ENCODE peak calls at places on chromosome 18, in eight cellular contexts. One of them, this sample, is unnamed.

GRCh38 chr18:28729321-28729720 is 552.4 kb upstream of the CDH2 start:
- DNase-seq in PC-3: peak; percentile 56
- DNase-seq in HCT116: no peak
- DNase-seq in SK-N-SH: no peak
- DNase-seq in OCI-LY7: no peak
- DNase-seq in hepatocyte: no peak
- DNase-seq in MM.1S: no peak
- DNase-seq in GM23248: peak; percentile 72
- DNase-seq in this sample: no peak

GRCh38 chr18:75210274-75211001 is at the start of gene TSHZ1:
- DNase-seq in SK-N-SH: peak; percentile 79
- DNase-seq in hepatocyte: peak; percentile 88
- DNase-seq in MM.1S: peak; percentile 86
- DNase-seq in GM23248: peak; percentile 92
- DNase-seq in PC-3: peak; percentile 82
- DNase-seq in OCI-LY7: peak; percentile 76
- DNase-seq in HCT116: peak; percentile 72
- DNase-seq in this sample: peak; percentile 80

GRCh38 chr18:39951321-39951720 is 2003.7 kb upstream of the PIK3C3 start:
- DNase-seq in HCT116: no peak
- DNase-seq in OCI-LY7: no peak
- DNase-seq in GM23248: peak; percentile 72
- DNase-seq in hepatocyte: no peak
- DNase-seq in PC-3: peak; percentile 14
- DNase-seq in MM.1S: no peak
- DNase-seq in SK-N-SH: no peak
- DNase-seq in this sample: no peak

GRCh38 chr18:57797209-57797651 is 5.9 kb downstream of the ATP8B1 start:
- DNase-seq in GM23248: no peak
- DNase-seq in HCT116: no peak
- DNase-seq in PC-3: peak; percentile 62
- DNase-seq in OCI-LY7: no peak
- DNase-seq in MM.1S: no peak
- DNase-seq in hepatocyte: peak; percentile 84
- DNase-seq in SK-N-SH: no peak
- DNase-seq in this sample: no peak

GRCh38 chr18:76489081-76489480 is 6.0 kb downstream of the ZNF516 start:
- DNase-seq in hepatocyte: no peak
- DNase-seq in HCT116: no peak
- DNase-seq in MM.1S: no peak
- DNase-seq in OCI-LY7: no peak
- DNase-seq in PC-3: no peak
- DNase-seq in SK-N-SH: no peak
- DNase-seq in GM23248: no peak
- DNase-seq in this sample: no peak

GRCh38 chr18:66792466-66792865 is 188.6 kb upstream of the CDH19 start:
- DNase-seq in hepatocyte: no peak
- DNase-seq in OCI-LY7: no peak
- DNase-seq in GM23248: no peak
- DNase-seq in SK-N-SH: no peak
- DNase-seq in PC-3: no peak
- DNase-seq in MM.1S: no peak
- DNase-seq in HCT116: no peak
- DNase-seq in this sample: no peak

GRCh38 chr18:4181882-4182568 is 273.1 kb downstream of the DLGAP1 start:
- DNase-seq in PC-3: no peak
- DNase-seq in HCT116: no peak
- DNase-seq in MM.1S: no peak
- DNase-seq in GM23248: no peak
- DNase-seq in SK-N-SH: no peak
- DNase-seq in hepatocyte: peak; percentile 46
- DNase-seq in OCI-LY7: no peak
- DNase-seq in this sample: peak; percentile 86

GRCh38 chr18:50313031-50313607 is 25.6 kb upstream of the CXXC1 start:
- DNase-seq in HCT116: no peak
- DNase-seq in MM.1S: no peak
- DNase-seq in hepatocyte: no peak
- DNase-seq in PC-3: no peak
- DNase-seq in OCI-LY7: peak; percentile 37
- DNase-seq in GM23248: peak; percentile 18
- DNase-seq in SK-N-SH: no peak
- DNase-seq in this sample: no peak

GRCh38 chr18:32870611-32871010 is 97.8 kb upstream of the KLHL14 start:
- DNase-seq in PC-3: no peak
- DNase-seq in OCI-LY7: no peak
- DNase-seq in hepatocyte: no peak
- DNase-seq in HCT116: no peak
- DNase-seq in GM23248: no peak
- DNase-seq in MM.1S: no peak
- DNase-seq in SK-N-SH: no peak
- DNase-seq in this sample: no peak

GRCh38 chr18:22132763-22133162 is 36.6 kb upstream of the GATA6 start:
- DNase-seq in GM23248: no peak
- DNase-seq in HCT116: no peak
- DNase-seq in hepatocyte: no peak
- DNase-seq in PC-3: no peak
- DNase-seq in OCI-LY7: no peak
- DNase-seq in MM.1S: no peak
- DNase-seq in SK-N-SH: no peak
- DNase-seq in this sample: no peak

GRCh38 chr18:9513971-9514512 is 38.7 kb downstream of the RALBP1 start:
- DNase-seq in PC-3: peak; percentile 97
- DNase-seq in OCI-LY7: no peak
- DNase-seq in GM23248: peak; percentile 69
- DNase-seq in MM.1S: no peak
- DNase-seq in hepatocyte: no peak
- DNase-seq in SK-N-SH: no peak
- DNase-seq in HCT116: no peak
- DNase-seq in this sample: no peak

GRCh38 chr18:75752864-75753263 is 325.4 kb upstream of the SMIM21 start:
- DNase-seq in HCT116: no peak
- DNase-seq in PC-3: no peak
- DNase-seq in OCI-LY7: no peak
- DNase-seq in hepatocyte: no peak
- DNase-seq in MM.1S: no peak
- DNase-seq in SK-N-SH: no peak
- DNase-seq in GM23248: no peak
- DNase-seq in this sample: no peak

GRCh38 chr18:77676901-77677300 is 427.3 kb downstream of the GALR1 start:
- DNase-seq in HCT116: no peak
- DNase-seq in hepatocyte: no peak
- DNase-seq in OCI-LY7: no peak
- DNase-seq in MM.1S: no peak
- DNase-seq in SK-N-SH: no peak
- DNase-seq in PC-3: no peak
- DNase-seq in GM23248: no peak
- DNase-seq in this sample: peak; percentile 59

GRCh38 chr18:41395695-41396094 is 559.3 kb upstream of the PIK3C3 start:
- DNase-seq in hepatocyte: peak; percentile 41
- DNase-seq in HCT116: no peak
- DNase-seq in PC-3: peak; percentile 73
- DNase-seq in GM23248: no peak
- DNase-seq in OCI-LY7: no peak
- DNase-seq in MM.1S: no peak
- DNase-seq in SK-N-SH: no peak
- DNase-seq in this sample: no peak

GRCh38 chr18:7902399-7902839 is 335.3 kb downstream of the PTPRM start:
- DNase-seq in hepatocyte: peak; percentile 42
- DNase-seq in MM.1S: no peak
- DNase-seq in OCI-LY7: no peak
- DNase-seq in SK-N-SH: no peak
- DNase-seq in HCT116: no peak
- DNase-seq in PC-3: no peak
- DNase-seq in GM23248: peak; percentile 34
- DNase-seq in this sample: peak; percentile 11

GRCh38 chr18:24398515-24398914 is 891 bp upstream of the OSBPL1A start:
- DNase-seq in MM.1S: no peak
- DNase-seq in PC-3: peak; percentile 43
- DNase-seq in hepatocyte: peak; percentile 19
- DNase-seq in SK-N-SH: no peak
- DNase-seq in GM23248: peak; percentile 76
- DNase-seq in HCT116: peak; percentile 45
- DNase-seq in OCI-LY7: no peak
- DNase-seq in this sample: peak; percentile 39

GRCh38 chr18:31661965-31662364 is 22.4 kb downstream of the B4GALT6 start:
- DNase-seq in GM23248: peak; percentile 57
- DNase-seq in OCI-LY7: no peak
- DNase-seq in hepatocyte: no peak
- DNase-seq in PC-3: peak; percentile 68
- DNase-seq in SK-N-SH: no peak
- DNase-seq in HCT116: no peak
- DNase-seq in MM.1S: no peak
- DNase-seq in this sample: no peak

GRCh38 chr18:75433098-75433497 is 5.6 kb upstream of the SMIM21 start:
- DNase-seq in PC-3: no peak
- DNase-seq in MM.1S: no peak
- DNase-seq in SK-N-SH: no peak
- DNase-seq in OCI-LY7: no peak
- DNase-seq in GM23248: no peak
- DNase-seq in HCT116: no peak
- DNase-seq in hepatocyte: no peak
- DNase-seq in this sample: peak; percentile 33

GRCh38 chr18:13108330-13108729 is 110.2 kb upstream of the LDLRAD4 start:
- DNase-seq in SK-N-SH: no peak
- DNase-seq in GM23248: no peak
- DNase-seq in HCT116: no peak
- DNase-seq in MM.1S: no peak
- DNase-seq in hepatocyte: no peak
- DNase-seq in OCI-LY7: no peak
- DNase-seq in PC-3: no peak
- DNase-seq in this sample: no peak

GRCh38 chr18:11909597-11910026 is 1.5 kb upstream of the MPPE1 start:
- DNase-seq in GM23248: peak; percentile 81
- DNase-seq in HCT116: no peak
- DNase-seq in hepatocyte: peak; percentile 37
- DNase-seq in SK-N-SH: no peak
- DNase-seq in MM.1S: peak; percentile 24
- DNase-seq in OCI-LY7: no peak
- DNase-seq in PC-3: peak; percentile 49
- DNase-seq in this sample: no peak
- TF ChIP-seq EZH2phosphoT487 in GM23248: no peak
- TF ChIP-seq EZH2phosphoT487 in HCT116: no peak
- TF ChIP-seq EZH2phosphoT487 in hepatocyte: no peak
- TF ChIP-seq EZH2phosphoT487 in SK-N-SH: no peak
- TF ChIP-seq EZH2phosphoT487 in MM.1S: no peak
- TF ChIP-seq EZH2phosphoT487 in OCI-LY7: no peak
- TF ChIP-seq EZH2phosphoT487 in PC-3: no peak
- TF ChIP-seq EZH2phosphoT487 in this sample: no peak

GRCh38 chr18:79963658-79964329 is 649 bp upstream of the HSBP1L1 start:
- DNase-seq in PC-3: no peak
- DNase-seq in hepatocyte: no peak
- DNase-seq in GM23248: no peak
- DNase-seq in SK-N-SH: no peak
- DNase-seq in OCI-LY7: no peak
- DNase-seq in HCT116: no peak
- DNase-seq in MM.1S: no peak
- DNase-seq in this sample: no peak
- H2AFZ ChIP-seq in PC-3: peak overlapping the region; percentile 65
- H2AFZ ChIP-seq in hepatocyte: no peak overlapping the region
- H2AFZ ChIP-seq in GM23248: peak overlapping the region; percentile 71
- H2AFZ ChIP-seq in SK-N-SH: no peak overlapping the region
- H2AFZ ChIP-seq in OCI-LY7: no peak overlapping the region
- H2AFZ ChIP-seq in HCT116: no peak overlapping the region
- H2AFZ ChIP-seq in MM.1S: peak overlapping the region; percentile 53
- H2AFZ ChIP-seq in this sample: no peak overlapping the region

DNA sequence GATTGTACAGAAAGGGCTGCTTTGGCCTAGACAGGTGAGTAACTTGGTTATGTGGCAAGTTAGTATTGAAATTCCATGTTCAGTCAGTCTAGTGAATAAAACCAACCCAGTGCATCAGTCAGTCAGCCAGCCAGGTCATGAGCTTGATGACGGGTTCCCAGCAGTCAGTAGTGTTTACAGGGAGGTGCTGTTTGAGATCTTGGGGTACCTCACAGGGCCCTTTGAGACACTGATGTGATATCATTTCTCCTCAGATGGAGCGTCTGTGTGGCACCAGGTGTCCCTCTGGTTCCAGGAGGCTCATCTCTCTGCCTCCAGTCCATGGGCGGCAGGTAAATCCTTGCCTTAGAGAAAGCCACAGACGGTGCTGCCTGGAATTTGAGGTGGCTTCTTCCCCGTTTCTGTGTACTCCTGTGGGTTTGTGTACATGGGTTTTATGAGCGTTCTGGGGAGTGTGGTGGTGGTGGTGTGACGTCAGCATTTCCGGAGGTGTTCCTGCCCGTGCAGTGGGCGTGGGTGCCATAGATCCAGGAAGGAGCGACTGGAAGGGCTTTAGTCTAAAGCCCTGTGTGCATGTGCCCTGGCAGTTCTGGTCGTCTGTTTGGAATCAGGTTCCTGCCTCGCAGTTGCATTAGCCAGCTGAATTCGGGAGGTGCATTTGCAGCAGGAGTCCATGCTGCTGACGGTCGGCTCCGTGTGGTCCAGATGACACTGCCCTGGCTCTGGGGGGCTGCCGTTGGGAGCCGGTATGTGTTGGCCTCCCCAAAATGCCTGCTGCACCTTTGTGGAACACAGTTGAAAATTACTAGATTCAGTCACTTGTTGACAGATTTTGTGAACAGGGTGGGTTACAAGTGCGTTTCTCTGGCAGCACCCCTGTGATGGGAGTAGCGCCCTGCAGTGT is 2.1 kb downstream of the CTDP1 start:
- DNase-seq in OCI-LY7: no peak
- DNase-seq in SK-N-SH: no peak
- DNase-seq in MM.1S: no peak
- DNase-seq in HCT116: no peak
- DNase-seq in GM23248: peak; percentile 3
- DNase-seq in PC-3: peak; percentile 15
- DNase-seq in hepatocyte: no peak
- DNase-seq in this sample: no peak
- TF ChIP-seq EZH2phosphoT487 in OCI-LY7: no peak
- TF ChIP-seq EZH2phosphoT487 in SK-N-SH: no peak
- TF ChIP-seq EZH2phosphoT487 in MM.1S: no peak
- TF ChIP-seq EZH2phosphoT487 in HCT116: no peak
- TF ChIP-seq EZH2phosphoT487 in GM23248: no peak
- TF ChIP-seq EZH2phosphoT487 in PC-3: no peak
- TF ChIP-seq EZH2phosphoT487 in hepatocyte: no peak
- TF ChIP-seq EZH2phosphoT487 in this sample: no peak

GRCh38 chr18:48376406-48376805 is 32.8 kb downstream of the ZBTB7C start:
- DNase-seq in hepatocyte: no peak
- DNase-seq in HCT116: no peak
- DNase-seq in GM23248: no peak
- DNase-seq in OCI-LY7: no peak
- DNase-seq in PC-3: no peak
- DNase-seq in MM.1S: no peak
- DNase-seq in SK-N-SH: peak; percentile 58
- DNase-seq in this sample: peak; percentile 46

GRCh38 chr18:48375150-48375790 is 33.9 kb downstream of the ZBTB7C start:
- DNase-seq in SK-N-SH: peak; percentile 39
- DNase-seq in HCT116: no peak
- DNase-seq in GM23248: no peak
- DNase-seq in hepatocyte: no peak
- DNase-seq in PC-3: no peak
- DNase-seq in MM.1S: no peak
- DNase-seq in OCI-LY7: no peak
- DNase-seq in this sample: no peak

GRCh38 chr18:48371854-48372598 is 37.2 kb downstream of the ZBTB7C start:
- DNase-seq in MM.1S: no peak
- DNase-seq in HCT116: no peak
- DNase-seq in hepatocyte: no peak
- DNase-seq in SK-N-SH: no peak
- DNase-seq in PC-3: no peak
- DNase-seq in GM23248: no peak
- DNase-seq in OCI-LY7: no peak
- DNase-seq in this sample: no peak

GRCh38 chr18:48376934-48377333 is 32.2 kb downstream of the ZBTB7C start:
- DNase-seq in MM.1S: no peak
- DNase-seq in PC-3: no peak
- DNase-seq in hepatocyte: no peak
- DNase-seq in SK-N-SH: no peak
- DNase-seq in HCT116: no peak
- DNase-seq in GM23248: no peak
- DNase-seq in OCI-LY7: no peak
- DNase-seq in this sample: no peak

GRCh38 chr18:48374423-48375149 is 34.6 kb downstream of the ZBTB7C start:
- DNase-seq in GM23248: peak; percentile 15
- DNase-seq in HCT116: no peak
- DNase-seq in MM.1S: no peak
- DNase-seq in OCI-LY7: no peak
- DNase-seq in PC-3: no peak
- DNase-seq in hepatocyte: no peak
- DNase-seq in SK-N-SH: peak; percentile 41
- DNase-seq in this sample: no peak
- H2AFZ ChIP-seq in GM23248: no peak overlapping the region
- H2AFZ ChIP-seq in HCT116: no peak overlapping the region
- H2AFZ ChIP-seq in MM.1S: no peak overlapping the region
- H2AFZ ChIP-seq in OCI-LY7: no peak overlapping the region
- H2AFZ ChIP-seq in PC-3: no peak overlapping the region
- H2AFZ ChIP-seq in hepatocyte: no peak overlapping the region
- H2AFZ ChIP-seq in SK-N-SH: no peak overlapping the region
- H2AFZ ChIP-seq in this sample: no peak overlapping the region